ENCODE peak calls at places on chromosomes 12 and 14, in five cellular contexts. D, Z, I, P and H are unnamed samples.

GRCh38 chr14:93943052-93943451 is 15.9 kb downstream of the FAM181A start:
- DNase-seq in D (no peak), Z (no peak), I (no peak), P (peak; percentile 46), H (no peak)

GRCh38 chr14:98136019-98136418 is 1136.0 kb downstream of the BCL11B start:
- DNase-seq in D (no peak), Z (no peak), I (no peak), P (no peak), H (no peak)

GRCh38 chr12:2013527-2014223 is 9.4 kb upstream of the DCP1B start:
- DNase-seq in D (peak; percentile 62), Z (no peak), I (no peak), P (peak; percentile 90), H (no peak)

GRCh38 chr12:19972325-19973288 is 395.7 kb upstream of the PDE3A start:
- DNase-seq in D (no peak), Z (no peak), I (no peak), P (no peak), H (no peak)

GRCh38 chr14:75875958-75876357 is 105.8 kb downstream of the TGFB3 start:
- DNase-seq in D (no peak), Z (no peak), I (no peak), P (no peak), H (no peak)

GRCh38 chr12:77152623-77153193 is 87.3 kb upstream of the E2F7 start:
- DNase-seq in D (no peak), Z (no peak), I (no peak), P (peak; percentile 51), H (no peak)

GRCh38 chr12:15581006-15581405 is 208.2 kb downstream of the EPS8 start:
- DNase-seq in D (no peak), Z (no peak), I (no peak), P (no peak), H (no peak)

GRCh38 chr12:66188584-66189475 is at the start of gene IRAK3:
- DNase-seq in D (peak; percentile 79), Z (no peak), I (no peak), P (peak; percentile 66), H (no peak)

GRCh38 chr14:105532735-105533141 is 6.4 kb downstream of the TMEM121 start:
- DNase-seq in D (no peak), Z (no peak), I (no peak), P (no peak), H (peak; percentile 86)
- TF ChIP-seq CTCF in D (no peak), Z (no peak), I (peak; percentile 42), P (peak; percentile 50), H (peak; percentile 64)

GRCh38 chr12:7108042-7108927 is 729 bp downstream of the C1RL start:
- DNase-seq in D (peak; percentile 77), Z (peak; percentile 18), I (peak; percentile 76), P (peak; percentile 74), H (peak; percentile 90)
- TF ChIP-seq CTCF in D (no peak), Z (no peak), I (no peak), P (no peak), H (no peak)

DNA sequence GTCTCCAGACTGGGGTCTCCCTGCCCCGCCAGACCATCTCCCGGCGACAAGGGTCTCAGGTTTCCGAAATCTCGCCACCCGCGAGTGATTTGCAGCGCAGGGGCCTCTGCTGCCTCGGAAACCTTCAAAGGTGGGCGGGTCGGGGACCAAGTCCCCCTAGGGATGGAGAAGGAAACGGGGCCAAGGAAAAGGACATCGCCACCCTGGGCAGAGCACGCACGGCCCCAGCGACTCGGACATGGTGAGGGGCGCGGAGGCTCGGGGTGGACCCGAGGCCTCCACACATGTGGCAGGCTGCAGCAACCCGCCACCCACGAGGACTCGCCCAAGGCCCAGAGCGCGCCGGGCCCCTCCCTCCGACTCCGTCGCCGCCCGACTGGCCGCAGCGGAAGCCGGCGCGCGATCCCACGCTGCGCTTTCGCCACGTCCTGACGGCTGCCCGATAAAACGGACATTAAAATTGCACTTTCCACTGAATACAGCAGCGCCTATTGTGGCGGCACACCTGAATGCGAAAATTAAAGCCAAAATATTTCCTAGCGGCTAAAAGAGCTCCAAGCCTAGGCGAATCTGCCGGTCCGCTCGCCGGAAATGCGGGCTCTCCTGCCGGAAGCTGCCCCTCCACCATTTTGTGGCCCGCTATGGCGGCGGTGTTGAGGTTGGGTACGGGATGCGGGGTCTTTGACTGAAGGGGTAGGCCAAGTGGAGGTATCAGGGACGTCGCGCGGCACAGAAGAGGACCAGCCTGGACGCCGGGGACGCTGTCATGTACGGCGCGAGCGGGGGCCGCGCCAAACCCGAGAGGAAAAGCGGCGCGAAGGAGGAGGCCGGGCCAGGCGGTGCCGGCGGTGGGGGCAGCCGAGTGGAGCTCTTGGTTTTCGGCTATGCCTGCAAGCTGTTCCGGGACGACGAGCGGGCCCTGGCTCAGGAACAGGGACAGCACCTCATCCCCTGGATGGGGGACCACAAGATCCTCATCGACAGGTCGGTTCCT is at the start of gene SFSWAP:
- DNase-seq in D (peak; percentile 81), Z (peak; percentile 48), I (no peak), P (peak; percentile 71), H (no peak)
- TF ChIP-seq CTCF in D (no peak), Z (no peak), I (no peak), P (no peak), H (peak; percentile 17)

GRCh38 chr14:45819107-45819506 is 566.1 kb upstream of the MIS18BP1 start:
- DNase-seq in D (no peak), Z (no peak), I (no peak), P (no peak), H (no peak)
- TF ChIP-seq CTCF in D (no peak), Z (no peak), I (peak; percentile 18), P (no peak), H (peak; percentile 25)

GRCh38 chr14:104976198-104977007 is 1.8 kb downstream of the AHNAK2 start:
- DNase-seq in D (peak; percentile 86), Z (peak; percentile 69), I (peak; percentile 97), P (peak; percentile 85), H (peak; percentile 88)
- TF ChIP-seq CTCF in D (peak; percentile 87), Z (peak; percentile 93), I (peak; percentile 99), P (peak; percentile 90), H (peak; percentile 97)